ENCODE peak calls at places on chromosomes 7 and 10, in nine cellular contexts. One of them, this sample, is unnamed.
A peak's percentile ranks its signal among the peaks of the same experiment; 100 is the strongest.

GRCh38 chr10:67550042-67550441 is 146.0 kb downstream of the CTNNA3 start:
- DNase-seq in H9: no peak
- DNase-seq in pancreas: no peak
- DNase-seq in MM.1S: no peak
- DNase-seq in esophagus squamous epithelium: no peak
- DNase-seq in fibroblast of lung: no peak
- DNase-seq in Panc1: no peak
- DNase-seq in lower lobe of right lung: no peak
- DNase-seq in IMR-90: peak; percentile 17
- DNase-seq in this sample: no peak

GRCh38 chr10:34526758-34527730 is 288.1 kb downstream of the PARD3 start:
- DNase-seq in H9: peak; percentile 60
- DNase-seq in pancreas: no peak
- DNase-seq in MM.1S: no peak
- DNase-seq in esophagus squamous epithelium: no peak
- DNase-seq in fibroblast of lung: peak; percentile 94
- DNase-seq in Panc1: no peak
- DNase-seq in lower lobe of right lung: no peak
- DNase-seq in IMR-90: peak; percentile 98
- DNase-seq in this sample: no peak

GRCh38 chr10:132252412-132252811 is 55.3 kb downstream of the STK32C start:
- DNase-seq in H9: no peak
- DNase-seq in pancreas: no peak
- DNase-seq in MM.1S: no peak
- DNase-seq in esophagus squamous epithelium: no peak
- DNase-seq in fibroblast of lung: no peak
- DNase-seq in Panc1: no peak
- DNase-seq in lower lobe of right lung: no peak
- DNase-seq in IMR-90: no peak
- DNase-seq in this sample: no peak

GRCh38 chr10:5544216-5544805 is 19.6 kb downstream of the CALML3 start:
- DNase-seq in H9: no peak
- DNase-seq in pancreas: no peak
- DNase-seq in MM.1S: no peak
- DNase-seq in esophagus squamous epithelium: no peak
- DNase-seq in fibroblast of lung: no peak
- DNase-seq in Panc1: no peak
- DNase-seq in lower lobe of right lung: peak; percentile 40
- DNase-seq in IMR-90: no peak
- DNase-seq in this sample: no peak

GRCh38 chr7:517848-518629 is 1.6 kb downstream of the PDGFA start:
- DNase-seq in H9: no peak
- DNase-seq in pancreas: peak; percentile 77
- DNase-seq in MM.1S: no peak
- DNase-seq in esophagus squamous epithelium: no peak
- DNase-seq in fibroblast of lung: peak; percentile 70
- DNase-seq in Panc1: no peak
- DNase-seq in lower lobe of right lung: peak; percentile 80
- DNase-seq in IMR-90: peak; percentile 58
- DNase-seq in this sample: peak; percentile 86

GRCh38 chr10:48634198-48634983 is 29.5 kb upstream of the ARHGAP22 start:
- DNase-seq in H9: no peak
- DNase-seq in pancreas: no peak
- DNase-seq in MM.1S: peak; percentile 89
- DNase-seq in esophagus squamous epithelium: peak; percentile 19
- DNase-seq in fibroblast of lung: peak; percentile 91
- DNase-seq in Panc1: no peak
- DNase-seq in lower lobe of right lung: peak; percentile 75
- DNase-seq in IMR-90: peak; percentile 69
- DNase-seq in this sample: peak; percentile 70

GRCh38 chr7:55339033-55339995 is 25.8 kb upstream of the LANCL2 start:
- DNase-seq in H9: no peak
- DNase-seq in pancreas: no peak
- DNase-seq in MM.1S: no peak
- DNase-seq in esophagus squamous epithelium: no peak
- DNase-seq in fibroblast of lung: no peak
- DNase-seq in Panc1: no peak
- DNase-seq in lower lobe of right lung: no peak
- DNase-seq in IMR-90: no peak
- DNase-seq in this sample: no peak

GRCh38 chr7:106823631-106824030 is 41.5 kb upstream of the PIK3CG start:
- DNase-seq in H9: no peak
- DNase-seq in pancreas: no peak
- DNase-seq in MM.1S: no peak
- DNase-seq in esophagus squamous epithelium: no peak
- DNase-seq in fibroblast of lung: no peak
- DNase-seq in Panc1: no peak
- DNase-seq in lower lobe of right lung: no peak
- DNase-seq in IMR-90: peak; percentile 37
- DNase-seq in this sample: no peak

GRCh38 chr7:94258418-94258817 is 136.3 kb upstream of the COL1A2 start:
- DNase-seq in H9: no peak
- DNase-seq in pancreas: no peak
- DNase-seq in MM.1S: no peak
- DNase-seq in esophagus squamous epithelium: no peak
- DNase-seq in fibroblast of lung: no peak
- DNase-seq in Panc1: no peak
- DNase-seq in lower lobe of right lung: no peak
- DNase-seq in IMR-90: no peak
- DNase-seq in this sample: no peak

GRCh38 chr7:102424129-102424551 is 9.2 kb upstream of the ORAI2 start:
- DNase-seq in H9: peak; percentile 47
- DNase-seq in pancreas: no peak
- DNase-seq in MM.1S: peak; percentile 62
- DNase-seq in esophagus squamous epithelium: no peak
- DNase-seq in fibroblast of lung: no peak
- DNase-seq in Panc1: no peak
- DNase-seq in lower lobe of right lung: no peak
- DNase-seq in IMR-90: no peak
- DNase-seq in this sample: no peak

GRCh38 chr7:102429141-102429904 is 4.1 kb upstream of the ORAI2 start:
- DNase-seq in H9: no peak
- DNase-seq in pancreas: no peak
- DNase-seq in MM.1S: no peak
- DNase-seq in esophagus squamous epithelium: no peak
- DNase-seq in fibroblast of lung: no peak
- DNase-seq in Panc1: no peak
- DNase-seq in lower lobe of right lung: no peak
- DNase-seq in IMR-90: no peak
- DNase-seq in this sample: no peak

GRCh38 chr7:102424787-102425218 is 8.6 kb upstream of the ORAI2 start:
- DNase-seq in H9: no peak
- DNase-seq in pancreas: no peak
- DNase-seq in MM.1S: peak; percentile 38
- DNase-seq in esophagus squamous epithelium: no peak
- DNase-seq in fibroblast of lung: no peak
- DNase-seq in Panc1: no peak
- DNase-seq in lower lobe of right lung: peak; percentile 64
- DNase-seq in IMR-90: no peak
- DNase-seq in this sample: no peak

GRCh38 chr7:102426268-102427031 is 6.9 kb upstream of the ORAI2 start:
- DNase-seq in H9: no peak
- DNase-seq in pancreas: no peak
- DNase-seq in MM.1S: peak; percentile 95
- DNase-seq in esophagus squamous epithelium: no peak
- DNase-seq in fibroblast of lung: no peak
- DNase-seq in Panc1: no peak
- DNase-seq in lower lobe of right lung: peak; percentile 71
- DNase-seq in IMR-90: no peak
- DNase-seq in this sample: no peak

GRCh38 chr7:102425639-102426267 is 7.6 kb upstream of the ORAI2 start:
- DNase-seq in H9: peak; percentile 54
- DNase-seq in pancreas: no peak
- DNase-seq in MM.1S: peak; percentile 97
- DNase-seq in esophagus squamous epithelium: peak; percentile 67
- DNase-seq in fibroblast of lung: no peak
- DNase-seq in Panc1: no peak
- DNase-seq in lower lobe of right lung: peak; percentile 84
- DNase-seq in IMR-90: no peak
- DNase-seq in this sample: peak; percentile 69
- H3K4me1 ChIP-seq in H9: no peaks in the 10 kb centered on the region
- H3K4me1 ChIP-seq in pancreas: no peaks in the 10 kb centered on the region
- H3K4me1 ChIP-seq in MM.1S: peaks cover 60% of the 10 kb centered on the region
- H3K4me1 ChIP-seq in esophagus squamous epithelium: no peaks in the 10 kb centered on the region
- H3K4me1 ChIP-seq in fibroblast of lung: no peaks in the 10 kb centered on the region
- H3K4me1 ChIP-seq in Panc1: peaks cover 3% of the 10 kb centered on the region
- H3K4me1 ChIP-seq in lower lobe of right lung: peaks cover 15% of the 10 kb centered on the region
- H3K4me1 ChIP-seq in IMR-90: no peaks in the 10 kb centered on the region
- H3K4me1 ChIP-seq in this sample: no peaks in the 10 kb centered on the region

GRCh38 chr10:57849726-57850357 is 417.9 kb downstream of the IPMK start:
- DNase-seq in H9: no peak
- DNase-seq in pancreas: no peak
- DNase-seq in MM.1S: peak; percentile 71
- DNase-seq in esophagus squamous epithelium: no peak
- DNase-seq in fibroblast of lung: peak; percentile 28
- DNase-seq in Panc1: peak; percentile 5
- DNase-seq in lower lobe of right lung: no peak
- DNase-seq in IMR-90: peak; percentile 2
- DNase-seq in this sample: no peak
- TF ChIP-seq CTCF in H9: peak; percentile 60
- TF ChIP-seq CTCF in pancreas: no peak
- TF ChIP-seq CTCF in MM.1S: peak; percentile 62
- TF ChIP-seq CTCF in esophagus squamous epithelium: no peak
- TF ChIP-seq CTCF in fibroblast of lung: no peak
- TF ChIP-seq CTCF in Panc1: peak; percentile 52
- TF ChIP-seq CTCF in lower lobe of right lung: no peak
- TF ChIP-seq CTCF in IMR-90: peak; percentile 42
- TF ChIP-seq CTCF in this sample: no peak

DNA sequence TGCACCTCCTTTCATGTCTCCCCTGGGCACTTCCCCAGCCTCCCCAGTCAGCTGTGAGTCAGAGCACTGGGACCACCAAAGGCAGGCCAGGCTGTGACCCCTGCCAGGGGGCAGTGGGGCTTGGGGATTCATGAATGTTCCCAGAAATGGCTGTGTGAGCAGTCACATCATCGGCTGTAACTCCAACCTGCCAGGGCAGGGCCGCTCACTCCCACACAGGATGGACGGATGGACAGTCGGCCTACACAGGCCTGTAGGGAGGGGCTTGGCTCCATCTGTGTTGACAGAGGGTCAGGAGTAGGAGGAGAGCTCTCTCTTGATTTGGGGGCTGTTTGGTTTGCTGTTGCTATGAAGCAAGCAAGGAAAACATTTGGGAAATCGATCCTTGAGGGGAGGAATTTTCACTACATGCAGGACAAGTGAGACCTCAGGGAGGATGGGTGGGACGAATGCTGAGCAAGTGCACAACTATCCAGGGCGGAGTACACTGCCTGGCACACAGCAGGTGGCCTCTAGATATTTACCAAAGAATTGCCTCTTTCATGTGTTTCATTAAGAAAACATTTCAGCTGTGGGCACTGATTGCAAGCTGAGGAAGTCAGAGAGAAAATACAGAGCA is 2.9 kb upstream of the IGFBP1 start:
- DNase-seq in H9: no peak
- DNase-seq in pancreas: no peak
- DNase-seq in MM.1S: no peak
- DNase-seq in esophagus squamous epithelium: no peak
- DNase-seq in fibroblast of lung: no peak
- DNase-seq in Panc1: peak; percentile 82
- DNase-seq in lower lobe of right lung: no peak
- DNase-seq in IMR-90: no peak
- DNase-seq in this sample: no peak
- H3K4me1 ChIP-seq in H9: peaks cover 9% of the 10 kb centered on the region
- H3K4me1 ChIP-seq in pancreas: no peaks in the 10 kb centered on the region
- H3K4me1 ChIP-seq in MM.1S: no peaks in the 10 kb centered on the region
- H3K4me1 ChIP-seq in esophagus squamous epithelium: no peaks in the 10 kb centered on the region
- H3K4me1 ChIP-seq in fibroblast of lung: no peaks in the 10 kb centered on the region
- H3K4me1 ChIP-seq in Panc1: no peaks in the 10 kb centered on the region
- H3K4me1 ChIP-seq in lower lobe of right lung: peaks cover 8% of the 10 kb centered on the region
- H3K4me1 ChIP-seq in IMR-90: peaks cover 5% of the 10 kb centered on the region
- H3K4me1 ChIP-seq in this sample: no peaks in the 10 kb centered on the region

GRCh38 chr10:74576586-74576985 is 249.8 kb upstream of the KAT6B start:
- DNase-seq in H9: no peak
- DNase-seq in pancreas: no peak
- DNase-seq in MM.1S: no peak
- DNase-seq in esophagus squamous epithelium: no peak
- DNase-seq in fibroblast of lung: no peak
- DNase-seq in Panc1: no peak
- DNase-seq in lower lobe of right lung: no peak
- DNase-seq in IMR-90: no peak
- DNase-seq in this sample: no peak
- TF ChIP-seq CTCF in H9: no peak
- TF ChIP-seq CTCF in pancreas: no peak
- TF ChIP-seq CTCF in MM.1S: no peak
- TF ChIP-seq CTCF in esophagus squamous epithelium: no peak
- TF ChIP-seq CTCF in fibroblast of lung: no peak
- TF ChIP-seq CTCF in Panc1: no peak
- TF ChIP-seq CTCF in lower lobe of right lung: no peak
- TF ChIP-seq CTCF in IMR-90: no peak
- TF ChIP-seq CTCF in this sample: no peak

DNA sequence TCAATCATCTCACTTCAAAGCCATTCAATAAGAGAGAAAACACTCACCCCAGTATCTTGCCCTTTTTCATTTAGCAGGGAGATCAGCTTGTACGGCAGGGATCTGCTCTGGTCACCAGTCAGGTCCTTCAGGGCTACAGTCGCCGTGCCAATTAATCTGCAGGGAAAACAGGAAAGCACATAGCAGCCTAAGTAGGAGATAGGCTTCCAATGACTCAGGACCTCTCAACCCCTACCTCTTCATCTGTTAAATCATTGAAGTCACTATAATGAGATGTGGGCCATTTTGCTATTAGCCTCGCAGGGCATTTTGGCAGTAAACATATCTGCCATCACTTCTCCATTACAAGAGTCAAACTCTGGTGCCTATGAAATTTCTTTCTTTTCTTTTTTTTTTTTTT is 50.8 kb downstream of the MYOF start:
- DNase-seq in H9: no peak
- DNase-seq in pancreas: no peak
- DNase-seq in MM.1S: no peak
- DNase-seq in esophagus squamous epithelium: no peak
- DNase-seq in fibroblast of lung: no peak
- DNase-seq in Panc1: no peak
- DNase-seq in lower lobe of right lung: no peak
- DNase-seq in IMR-90: no peak
- DNase-seq in this sample: no peak
- H3K4me1 ChIP-seq in H9: peaks cover 3% of the 10 kb centered on the region
- H3K4me1 ChIP-seq in pancreas: no peaks in the 10 kb centered on the region
- H3K4me1 ChIP-seq in MM.1S: no peaks in the 10 kb centered on the region
- H3K4me1 ChIP-seq in esophagus squamous epithelium: peaks cover 10% of the 10 kb centered on the region
- H3K4me1 ChIP-seq in fibroblast of lung: peaks cover 30% of the 10 kb centered on the region
- H3K4me1 ChIP-seq in Panc1: peaks cover 44% of the 10 kb centered on the region
- H3K4me1 ChIP-seq in lower lobe of right lung: peaks cover 38% of the 10 kb centered on the region
- H3K4me1 ChIP-seq in IMR-90: peaks cover 15% of the 10 kb centered on the region
- H3K4me1 ChIP-seq in this sample: peaks cover 4% of the 10 kb centered on the region

GRCh38 chr10:73512207-73512743 is 16.5 kb upstream of the PPP3CB start:
- DNase-seq in H9: no peak
- DNase-seq in pancreas: no peak
- DNase-seq in MM.1S: no peak
- DNase-seq in esophagus squamous epithelium: no peak
- DNase-seq in fibroblast of lung: no peak
- DNase-seq in Panc1: no peak
- DNase-seq in lower lobe of right lung: no peak
- DNase-seq in IMR-90: no peak
- DNase-seq in this sample: no peak
- TF ChIP-seq CTCF in H9: no peak
- TF ChIP-seq CTCF in pancreas: no peak
- TF ChIP-seq CTCF in MM.1S: no peak
- TF ChIP-seq CTCF in esophagus squamous epithelium: no peak
- TF ChIP-seq CTCF in fibroblast of lung: no peak
- TF ChIP-seq CTCF in Panc1: no peak
- TF ChIP-seq CTCF in lower lobe of right lung: no peak
- TF ChIP-seq CTCF in IMR-90: no peak
- TF ChIP-seq CTCF in this sample: no peak

This sample was measured in psoas muscle.